ENCODE peak calls at places on chromosomes 6 and 20, in five cellular contexts. O is H1, Z is K562, F is HepG2, A is GM12878. X is an unnamed sample.

GRCh38 chr6:119350202-119351004 is 842 bp upstream of the MAN1A1 start:
- DNase-seq in O (no peak), Z (no peak), F (peak), A (no peak), X (no peak)

GRCh38 chr6:69026243-69026642 is 391.2 kb downstream of the ADGRB3 start:
- DNase-seq in O (no peak), Z (no peak), F (no peak), A (no peak), X (no peak)

GRCh38 chr20:11754451-11754850 is 163.2 kb upstream of the BTBD3 start:
- DNase-seq in O (no peak), Z (no peak), F (no peak), A (no peak), X (no peak)

GRCh38 chr6:153368131-153368530 is 237.0 kb upstream of the RGS17 start:
- DNase-seq in O (no peak), Z (no peak), F (no peak), A (no peak), X (no peak)

GRCh38 chr6:170208651-170209353 is 82.1 kb downstream of the DLL1 start:
- DNase-seq in O (peak), Z (no peak), F (no peak), A (no peak), X (no peak)

GRCh38 chr20:8535403-8536003 is 403.4 kb downstream of the PLCB1 start:
- DNase-seq in O (no peak), Z (peak), F (peak), A (no peak), X (no peak)

GRCh38 chr20:31406115-31406514 is at the start of gene DEFB121:
- DNase-seq in O (no peak), Z (no peak), F (no peak), A (no peak), X (no peak)

GRCh38 chr6:114119056-114119455 is 148.1 kb upstream of the HDAC2 start:
- DNase-seq in O (no peak), Z (no peak), F (no peak), A (no peak), X (no peak)

GRCh38 chr6:89596056-89596455 is 42.5 kb downstream of the LYRM2 start:
- DNase-seq in O (no peak), Z (no peak), F (no peak), A (peak), X (no peak)

GRCh38 chr6:7080311-7080710 is 27.4 kb upstream of the RREB1 start:
- DNase-seq in O (no peak), Z (no peak), F (no peak), A (no peak), X (no peak)

GRCh38 chr6:116883005-116883404 is 6.0 kb downstream of the RFX6 start:
- DNase-seq in O (no peak), Z (no peak), F (no peak), A (no peak), X (no peak)

DNA sequence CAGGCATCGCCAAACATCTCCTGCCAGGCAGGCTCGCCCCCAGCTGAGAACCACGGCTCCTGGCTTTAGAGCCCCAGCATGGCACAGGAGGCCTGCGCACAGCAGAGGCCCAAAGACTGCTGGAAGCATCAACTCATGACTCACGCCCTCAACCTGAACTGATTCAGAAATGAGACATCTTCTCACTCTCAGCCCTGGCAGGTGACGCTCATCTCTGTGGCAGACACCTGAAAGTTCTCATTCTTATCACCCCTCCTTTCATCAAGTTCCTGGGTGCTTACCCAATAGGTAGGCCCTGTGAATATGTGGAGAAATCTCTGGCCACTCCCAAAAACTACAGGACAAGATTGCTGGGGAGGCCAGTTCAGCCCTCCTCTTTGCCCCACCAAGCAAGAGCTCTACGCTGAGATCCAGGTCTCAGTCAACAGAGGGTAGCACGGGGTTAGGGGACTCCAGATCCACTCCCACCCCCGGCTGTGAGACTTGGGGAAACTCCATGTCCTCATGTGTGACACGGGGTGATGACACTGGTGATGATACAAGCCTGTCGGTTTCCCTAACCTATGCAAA is 11.3 kb downstream of the NFATC2 start:
- DNase-seq in O (no peak), Z (no peak), F (no peak), A (no peak), X (peak)
- TF ChIP-seq KDM1A in O (no peak), Z (no peak), F (no peak), A (no peak), X (no peak)

DNA sequence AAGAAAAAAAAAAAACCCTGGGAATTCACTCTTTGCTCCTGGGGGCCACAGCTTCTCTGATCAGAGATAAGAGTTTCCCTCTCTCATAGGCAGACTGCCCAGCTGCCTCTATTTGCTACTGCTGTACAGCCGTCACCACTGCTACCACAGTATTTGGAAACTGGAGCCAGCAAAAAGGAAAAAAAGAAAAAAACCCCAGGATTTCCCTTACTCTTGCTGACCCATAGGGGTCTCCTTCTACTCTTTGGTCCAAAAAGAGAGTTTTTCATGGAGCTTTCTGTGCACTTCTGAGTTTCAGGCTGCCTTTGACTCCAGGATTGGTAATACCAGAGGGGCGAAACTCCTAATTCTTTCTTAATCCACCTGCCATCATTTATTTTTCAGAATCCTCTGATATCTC is 89.7 kb downstream of the MDGA1 start:
- DNase-seq in O (no peak), Z (peak), F (peak), A (no peak), X (no peak)
- TF ChIP-seq RAD21 in O (peak), Z (peak), F (no peak), A (peak), X (peak)

GRCh38 chr6:20403080-20403765 is 1.5 kb downstream of the E2F3 start:
- DNase-seq in O (peak), Z (peak), F (peak), A (peak), X (peak)

GRCh38 chr6:20403766-20404640 is 2.3 kb downstream of the E2F3 start:
- DNase-seq in O (peak), Z (peak), F (peak), A (no peak), X (peak)

GRCh38 chr6:20401403-20402180 is at the start of gene E2F3:
- DNase-seq in O (peak), Z (peak), F (peak), A (peak), X (peak)

GRCh38 chr6:20402181-20403079 is 751 bp downstream of the E2F3 start:
- DNase-seq in O (peak), Z (peak), F (peak), A (no peak), X (peak)

GRCh38 chr6:20404641-20405032 is 3.0 kb downstream of the E2F3 start:
- DNase-seq in O (no peak), Z (peak), F (peak), A (peak), X (peak)
- TF ChIP-seq KDM1A in O (no peak), Z (no peak), F (no peak), A (no peak), X (no peak)

GRCh38 chr20:58242824-58243223 is 14.4 kb upstream of the ANKRD60 start:
- DNase-seq in O (no peak), Z (no peak), F (no peak), A (no peak), X (no peak)
- TF ChIP-seq RAD21 in O (no peak), Z (no peak), F (no peak), A (no peak), X (no peak)

GRCh38 chr20:51084598-51084997 is 61.7 kb upstream of the KCNG1 start:
- DNase-seq in O (no peak), Z (no peak), F (no peak), A (no peak), X (no peak)
- TF ChIP-seq KDM1A in O (no peak), Z (no peak), F (no peak), A (no peak), X (no peak)

DNA sequence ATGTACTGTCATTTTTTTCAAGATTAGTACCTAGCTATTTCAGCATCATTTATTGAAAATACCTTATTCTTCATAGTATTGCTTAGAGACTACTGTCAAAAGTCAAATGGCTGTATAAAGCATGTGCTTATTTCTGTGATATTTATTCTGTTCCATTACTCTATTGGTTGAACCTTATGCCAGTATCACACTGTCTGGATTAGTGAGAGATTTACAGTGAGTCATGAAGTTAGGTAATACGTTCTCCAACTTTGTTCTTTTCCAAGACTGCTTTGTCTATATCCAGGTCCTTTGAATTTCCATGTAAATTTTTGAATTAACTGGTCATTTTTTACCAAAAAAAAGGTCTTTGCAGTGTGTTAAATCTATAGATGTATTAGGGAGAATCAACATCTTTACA is 18.6 kb upstream of the RNF217 start:
- DNase-seq in O (no peak), Z (no peak), F (no peak), A (no peak), X (no peak)
- TF ChIP-seq RAD21 in O (no peak), Z (no peak), F (no peak), A (no peak), X (no peak)

GRCh38 chr6:76165471-76166221 is 93.2 kb upstream of the IMPG1 start:
- DNase-seq in O (no peak), Z (no peak), F (no peak), A (no peak), X (no peak)
- TF ChIP-seq KDM1A in O (no peak), Z (no peak), F (no peak), A (no peak), X (no peak)

GRCh38 chr6:36598739-36599318 is 4.7 kb downstream of the SRSF3 start:
- DNase-seq in O (no peak), Z (no peak), F (no peak), A (no peak), X (no peak)

GRCh38 chr6:36598326-36598725 is 4.2 kb downstream of the SRSF3 start:
- DNase-seq in O (no peak), Z (no peak), F (no peak), A (no peak), X (no peak)

GRCh38 chr6:36597775-36598174 is 3.6 kb downstream of the SRSF3 start:
- DNase-seq in O (no peak), Z (no peak), F (no peak), A (no peak), X (no peak)

GRCh38 chr6:36600564-36601146 is 6.5 kb downstream of the SRSF3 start:
- DNase-seq in O (no peak), Z (no peak), F (no peak), A (no peak), X (no peak)

DNA sequence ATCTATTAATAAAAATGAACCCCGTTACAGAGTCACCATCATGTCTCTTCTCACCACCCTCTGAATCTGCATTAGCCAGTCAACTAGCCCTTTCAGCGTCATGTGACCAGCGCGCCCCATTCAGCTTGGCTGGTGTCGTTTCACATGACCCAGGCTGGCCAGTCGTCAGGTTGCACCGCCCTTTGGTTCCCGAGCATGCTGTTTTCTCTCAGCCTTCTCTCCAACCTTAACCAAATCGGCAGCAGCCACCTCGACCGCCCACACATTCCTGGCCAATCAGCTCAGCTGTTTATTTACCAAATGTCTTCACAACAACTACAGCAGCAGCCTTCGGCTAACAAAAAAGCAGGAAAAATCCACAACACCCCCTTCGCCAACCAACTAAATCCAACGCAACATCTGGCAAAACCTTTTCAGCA is 5.6 kb downstream of the SRSF3 start:
- DNase-seq in O (peak), Z (peak), F (no peak), A (no peak), X (no peak)
- TF ChIP-seq RAD21 in O (no peak), Z (no peak), F (no peak), A (no peak), X (no peak)